ENCODE peak calls at places on chromosomes 13 and 19, in four cellular contexts. F is aorta, G is heart right ventricle, V is thoracic aorta. K is an unnamed sample. For H3K4me1, the result is how much of the 10 kb centered on the place peaks cover.

GRCh38 chr13:108176685-108177274 is 38.6 kb downstream of the LIG4 start:
- DNase-seq in G (no peak), F (no peak), V (no peak), K (peak)

GRCh38 chr13:46738055-46738454 is 58.9 kb downstream of the ESD start:
- DNase-seq in G (no peak), F (no peak), V (no peak), K (no peak)

GRCh38 chr19:51138549-51138979 is 3.5 kb upstream of the SIGLEC7 start:
- DNase-seq in V (no peak), F (no peak), G (peak), K (no peak)

GRCh38 chr19:16379521-16380313 is 55.1 kb downstream of the KLF2 start:
- DNase-seq in G (no peak), V (no peak), F (peak), K (no peak)

GRCh38 chr19:46866407-46867132 is 5.8 kb downstream of the ARHGAP35 start:
- DNase-seq in F (no peak), G (no peak), V (no peak), K (no peak)

GRCh38 chr13:109610517-109610916 is 175.9 kb downstream of the IRS2 start:
- DNase-seq in F (no peak), V (no peak), G (peak), K (peak)

GRCh38 chr19:4414800-4415251 is 12.4 kb downstream of the CHAF1A start:
- DNase-seq in V (no peak), F (no peak), G (no peak), K (peak)

GRCh38 chr13:106621833-106622232 is 53.9 kb upstream of the ARGLU1 start:
- DNase-seq in V (no peak), F (no peak), G (no peak), K (no peak)

GRCh38 chr13:103312467-103312866 is 246.2 kb upstream of the SLC10A2 start:
- DNase-seq in F (no peak), G (no peak), V (no peak), K (no peak)

GRCh38 chr19:31905980-31906948 is 439.1 kb upstream of the ZNF507 start:
- DNase-seq in V (no peak), F (no peak), G (no peak), K (no peak)

GRCh38 chr13:41976491-41976890 is 15.6 kb upstream of the VWA8 start:
- DNase-seq in V (no peak), G (no peak), F (no peak), K (no peak)

GRCh38 chr13:84609716-84610115 is 727.4 kb upstream of the SLITRK1 start:
- DNase-seq in G (no peak), F (no peak), V (no peak), K (no peak)

GRCh38 chr13:48194392-48194754 is 38.6 kb upstream of the ITM2B start:
- DNase-seq in V (no peak), F (no peak), G (no peak), K (peak)

GRCh38 chr13:63408227-63409202 is 1992.9 kb upstream of the PCDH20 start:
- DNase-seq in V (no peak), G (no peak), F (no peak), K (no peak)

GRCh38 chr13:27425918-27426630 is 1.7 kb downstream of the GTF3A start:
- DNase-seq in V (peak), F (peak), G (peak), K (peak)

GRCh38 chr13:45601680-45602079 is 13.9 kb downstream of the ERICH6B start:
- DNase-seq in V (no peak), F (no peak), G (no peak), K (no peak)

GRCh38 chr13:32883501-32883900 is 132.7 kb upstream of the KL start:
- DNase-seq in F (no peak), G (no peak), V (no peak), K (peak)

GRCh38 chr13:20968745-20969144 is 66.2 kb upstream of the XPO4 start:
- DNase-seq in V (no peak), G (no peak), F (no peak), K (no peak)

GRCh38 chr19:44634785-44635184 is 8.9 kb upstream of the PVR start:
- DNase-seq in F (no peak), V (no peak), G (no peak), K (no peak)

GRCh38 chr19:40444181-40445005 is at the start of gene SERTAD3:
- DNase-seq in F (peak), V (peak), G (peak), K (peak)

GRCh38 chr19:4969772-4970531 is 1.0 kb downstream of the KDM4B start:
- DNase-seq in F (peak), G (no peak), V (no peak), K (peak)

GRCh38 chr13:20101467-20102316 is 59.2 kb downstream of the GJA3 start:
- DNase-seq in F (no peak), V (no peak), G (no peak), K (no peak)

GRCh38 chr13:113411216-113412023 is 41.9 kb downstream of the ADPRHL1 start:
- DNase-seq in V (peak), G (peak), F (peak), K (no peak)

GRCh38 chr19:31555634-31556215 is 206.5 kb upstream of the TSHZ3 start:
- DNase-seq in F (no peak), G (no peak), V (no peak), K (no peak)

GRCh38 chr13:111604087-111604486 is 283.6 kb downstream of the TEX29 start:
- DNase-seq in F (peak), G (no peak), V (no peak), K (no peak)

GRCh38 chr13:75963318-75963717 is 327.2 kb downstream of the LMO7 start:
- DNase-seq in G (no peak), F (no peak), V (no peak), K (no peak)

GRCh38 chr13:97422118-97423054 is 11.6 kb upstream of the RAP2A start:
- DNase-seq in F (no peak), G (no peak), V (no peak), K (no peak)

GRCh38 chr13:45623516-45624090 is 8.1 kb upstream of the ERICH6B start:
- DNase-seq in G (no peak), F (no peak), V (no peak), K (no peak)

GRCh38 chr13:40485611-40486517 is 180.6 kb downstream of the FOXO1 start:
- DNase-seq in G (no peak), F (no peak), V (no peak), K (no peak)

GRCh38 chr13:25345555-25345954 is 26.2 kb upstream of the ATP8A2 start:
- DNase-seq in V (no peak), G (no peak), F (no peak), K (no peak)

GRCh38 chr13:29923554-29924481 is 73.4 kb upstream of the UBL3 start:
- DNase-seq in V (peak), F (peak), G (peak), K (peak)

GRCh38 chr13:69619651-69620050 is 488.0 kb upstream of the ATXN8OS start:
- DNase-seq in F (no peak), G (no peak), V (no peak), K (no peak)

DNA sequence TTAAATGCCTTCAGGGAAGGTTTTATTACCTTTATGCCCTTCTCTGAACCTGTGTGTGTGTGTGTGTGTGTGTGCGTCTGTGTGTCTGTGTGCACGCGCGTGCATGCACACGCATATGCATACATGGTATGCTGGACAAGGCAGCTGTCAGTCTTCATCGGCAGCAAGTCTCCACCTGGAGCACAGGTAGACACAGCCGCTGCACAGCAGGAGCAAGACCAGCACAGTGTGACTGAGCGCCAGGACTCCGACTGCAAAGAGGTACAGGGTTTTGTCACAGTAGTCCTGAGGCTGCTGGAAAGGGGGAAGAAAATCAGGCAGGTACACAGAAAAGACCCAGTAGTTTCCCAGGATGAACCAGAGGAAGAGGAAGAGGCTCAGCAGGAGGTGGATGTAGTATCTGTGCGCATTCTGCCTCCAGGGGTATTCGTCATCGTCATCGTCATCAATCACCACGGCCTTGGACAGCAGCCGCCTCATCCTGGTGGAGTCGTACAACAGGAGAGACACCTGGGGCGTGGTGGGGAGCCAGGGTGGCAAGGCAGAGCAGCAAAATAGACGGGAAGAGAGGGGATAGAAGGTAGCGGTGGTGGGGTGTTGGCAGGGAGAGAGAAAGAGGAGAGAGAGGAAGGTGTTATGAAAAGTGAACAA is 12.8 kb upstream of the DHRS12 start:
- DNase-seq in V (no peak), G (no peak), F (no peak), K (no peak)
- H3K4me1 ChIP-seq in V (under half), G (under half), F (under half), K (under half)

GRCh38 chr19:38846097-38846496 is 3.7 kb downstream of the HNRNPL start:
- DNase-seq in G (no peak), V (no peak), F (no peak), K (no peak)

GRCh38 chr19:38843175-38843758 is 6.5 kb downstream of the HNRNPL start:
- DNase-seq in G (no peak), F (no peak), V (no peak), K (no peak)

GRCh38 chr19:38842439-38843174 is 7.2 kb downstream of the HNRNPL start:
- DNase-seq in G (no peak), V (no peak), F (no peak), K (no peak)

GRCh38 chr19:38844093-38844686 is 5.6 kb downstream of the HNRNPL start:
- DNase-seq in G (no peak), F (no peak), V (no peak), K (no peak)

GRCh38 chr19:38845374-38846024 is 4.3 kb downstream of the HNRNPL start:
- DNase-seq in G (no peak), V (no peak), F (no peak), K (no peak)
- H3K4me1 ChIP-seq in G (half or more), V (under half), F (under half), K (under half)

GRCh38 chr19:2627855-2628254 is 74.6 kb downstream of the GNG7 start:
- DNase-seq in V (no peak), G (no peak), F (no peak), K (no peak)

GRCh38 chr19:2627319-2627829 is 75.1 kb downstream of the GNG7 start:
- DNase-seq in V (peak), G (peak), F (peak), K (peak)

GRCh38 chr19:2630352-2631001 is 72.0 kb downstream of the GNG7 start:
- DNase-seq in G (no peak), V (no peak), F (no peak), K (no peak)

GRCh38 chr19:2629491-2630351 is 72.8 kb downstream of the GNG7 start:
- DNase-seq in V (no peak), F (no peak), G (no peak), K (no peak)

DNA sequence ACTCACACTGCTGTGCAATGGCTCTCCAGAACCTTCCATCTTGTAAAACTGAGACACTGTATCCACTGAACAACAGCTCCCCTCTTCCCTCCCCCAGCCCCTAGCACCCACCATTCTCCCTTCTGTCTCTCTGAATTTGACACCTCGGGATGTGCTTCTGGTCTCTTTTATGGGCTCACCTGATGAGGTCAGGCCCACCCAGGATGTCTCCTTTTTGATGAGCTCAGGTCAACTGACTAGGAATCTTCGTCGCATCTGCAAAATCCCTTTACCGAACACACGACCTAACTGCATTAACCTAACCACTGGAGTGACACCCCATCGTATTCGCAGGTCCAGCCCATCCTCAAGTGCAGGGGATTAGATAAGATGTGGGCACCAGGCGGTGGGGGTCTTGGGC is 73.9 kb downstream of the GNG7 start:
- DNase-seq in G (no peak), V (no peak), F (no peak), K (no peak)
- H3K4me1 ChIP-seq in G (under half), V (under half), F (under half), K (under half)

GRCh38 chr13:80336335-80336734 is 4.6 kb downstream of the SPRY2 start:
- DNase-seq in G (no peak), F (no peak), V (no peak), K (no peak)
- H3K4me1 ChIP-seq in G (under half), F (under half), V (under half), K (under half)

DNA sequence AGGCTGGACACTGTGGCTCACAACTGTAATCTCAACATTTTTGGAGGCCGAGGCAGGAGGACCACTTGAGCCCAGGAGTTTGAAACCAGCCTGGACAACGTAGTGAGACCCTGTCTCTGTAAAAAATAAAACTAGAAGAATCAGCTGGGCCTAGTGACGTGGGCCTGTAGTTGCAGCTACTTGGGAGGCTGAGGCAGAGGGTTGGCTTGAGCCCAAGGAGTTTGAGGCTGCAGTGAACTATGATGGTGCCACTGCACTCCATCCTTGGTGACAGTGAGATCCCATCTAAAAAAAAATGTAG is 1.1 kb downstream of the TLE6 start:
- DNase-seq in G (no peak), F (no peak), V (no peak), K (no peak)
- H3K4me1 ChIP-seq in G (half or more), F (under half), V (under half), K (under half)

GRCh38 chr19:7368456-7368855 is 19.7 kb downstream of the ARHGEF18 start:
- DNase-seq in F (peak), G (no peak), V (no peak), K (no peak)

GRCh38 chr19:7371001-7371400 is 22.3 kb downstream of the ARHGEF18 start:
- DNase-seq in V (no peak), F (peak), G (no peak), K (no peak)

GRCh38 chr19:7370546-7370945 is 21.8 kb downstream of the ARHGEF18 start:
- DNase-seq in F (no peak), G (no peak), V (no peak), K (no peak)

GRCh38 chr19:7363225-7363624 is 14.5 kb downstream of the ARHGEF18 start:
- DNase-seq in F (no peak), V (no peak), G (no peak), K (no peak)

DNA sequence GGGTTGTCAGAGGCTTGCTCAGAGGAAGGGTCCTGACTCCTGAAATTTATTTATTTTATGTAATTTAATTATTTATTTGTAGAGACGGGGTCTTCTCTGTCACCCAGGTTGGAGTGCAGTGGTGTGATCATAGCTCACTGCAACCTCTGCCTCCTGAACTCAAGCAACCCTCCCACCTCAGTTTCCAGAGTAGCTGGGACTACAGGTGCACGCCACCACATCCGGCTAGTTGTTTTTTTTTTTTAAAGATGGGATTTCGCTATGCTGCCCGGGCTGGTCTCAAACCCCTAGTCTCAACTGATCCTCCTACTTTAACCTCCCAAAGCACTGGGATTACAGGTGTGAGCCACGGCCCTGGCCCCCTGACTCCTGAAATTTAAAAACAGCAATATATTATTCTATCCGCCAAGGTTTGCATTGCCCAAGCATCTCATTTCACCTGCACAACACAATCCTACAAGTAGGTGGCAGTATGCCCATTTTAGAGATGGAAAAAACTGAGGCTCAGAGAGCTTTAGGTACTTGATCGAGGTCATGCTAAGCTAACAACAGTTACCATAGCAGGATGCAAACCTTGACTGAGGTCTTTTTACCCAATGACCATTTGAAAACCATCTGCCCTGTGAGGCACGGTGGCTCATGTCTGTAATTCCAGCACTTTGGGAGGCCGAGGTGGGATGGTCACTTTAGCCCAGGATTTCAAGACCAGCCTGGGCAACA is 18.1 kb downstream of the ARHGEF18 start:
- DNase-seq in G (no peak), V (no peak), F (peak), K (no peak)
- H3K4me1 ChIP-seq in G (under half), V (under half), F (under half), K (under half)

GRCh38 chr13:67223742-67224141 is 6.4 kb downstream of the PCDH9 start:
- DNase-seq in V (no peak), G (no peak), F (no peak), K (no peak)

GRCh38 chr13:67219113-67219512 is 11.0 kb downstream of the PCDH9 start:
- DNase-seq in G (no peak), V (no peak), F (no peak), K (no peak)

GRCh38 chr13:67224148-67224846 is 5.8 kb downstream of the PCDH9 start:
- DNase-seq in F (peak), G (peak), V (peak), K (peak)

GRCh38 chr13:67223024-67223423 is 7.1 kb downstream of the PCDH9 start:
- DNase-seq in G (no peak), F (no peak), V (no peak), K (no peak)

GRCh38 chr13:67221630-67222226 is 8.4 kb downstream of the PCDH9 start:
- DNase-seq in V (no peak), G (no peak), F (no peak), K (no peak)
- H3K4me1 ChIP-seq in V (under half), G (half or more), F (under half), K (under half)

GRCh38 chr19:48169974-48170803 is at the start of the genes LIG1 and ZSWIM9:
- DNase-seq in G (peak), V (peak), F (peak), K (peak)
- H3K4me1 ChIP-seq in G (under half), V (under half), F (under half), K (under half)

GRCh38 chr13:66845393-66845792 is 384.7 kb downstream of the PCDH9 start:
- DNase-seq in G (no peak), V (no peak), F (no peak), K (no peak)
- H3K4me1 ChIP-seq in G (under half), V (under half), F (under half), K (under half)